ENCODE peak calls at places on chromosomes 16 and 17, in seven cellular contexts. One of them, this sample, is unnamed.

GRCh38 chr17:8105957-8106398 is 12.3 kb downstream of the ALOXE3 start:
- DNase-seq in right cardiac atrium: no peak
- DNase-seq in A549: no peak
- DNase-seq in GM04503: no peak
- DNase-seq in activated B cell treated with CpG ODN at 0.5 μM for 24 hours: no peak
- DNase-seq in bronchial epithelial cell: peak
- DNase-seq in AG20443: no peak
- DNase-seq in this sample: no peak

GRCh38 chr16:69270395-69270794 is 40.8 kb upstream of the VPS4A start:
- DNase-seq in GM04503: no peak
- DNase-seq in AG20443: no peak
- DNase-seq in bronchial epithelial cell: no peak
- DNase-seq in activated B cell treated with CpG ODN at 0.5 μM for 24 hours: no peak
- DNase-seq in right cardiac atrium: no peak
- DNase-seq in A549: no peak
- DNase-seq in this sample: no peak

GRCh38 chr17:78921437-78921971 is 3.7 kb downstream of the TIMP2 start:
- DNase-seq in bronchial epithelial cell: no peak
- DNase-seq in right cardiac atrium: peak
- DNase-seq in A549: no peak
- DNase-seq in AG20443: no peak
- DNase-seq in GM04503: no peak
- DNase-seq in activated B cell treated with CpG ODN at 0.5 μM for 24 hours: no peak
- DNase-seq in this sample: no peak

GRCh38 chr16:23803591-23804123 is 32.1 kb upstream of the PRKCB start:
- DNase-seq in bronchial epithelial cell: peak
- DNase-seq in GM04503: no peak
- DNase-seq in A549: peak
- DNase-seq in right cardiac atrium: peak
- DNase-seq in activated B cell treated with CpG ODN at 0.5 μM for 24 hours: peak
- DNase-seq in AG20443: peak
- DNase-seq in this sample: no peak

GRCh38 chr16:69566437-69567030 is 768 bp downstream of the NFAT5 start:
- DNase-seq in bronchial epithelial cell: peak
- DNase-seq in right cardiac atrium: peak
- DNase-seq in AG20443: peak
- DNase-seq in GM04503: peak
- DNase-seq in A549: peak
- DNase-seq in activated B cell treated with CpG ODN at 0.5 μM for 24 hours: no peak
- DNase-seq in this sample: no peak

GRCh38 chr16:72985148-72985882 is 62.6 kb downstream of the ZFHX3 start:
- DNase-seq in AG20443: peak
- DNase-seq in activated B cell treated with CpG ODN at 0.5 μM for 24 hours: no peak
- DNase-seq in bronchial epithelial cell: no peak
- DNase-seq in A549: no peak
- DNase-seq in GM04503: peak
- DNase-seq in right cardiac atrium: peak
- DNase-seq in this sample: no peak

GRCh38 chr17:77927777-77928518 is 30.6 kb upstream of the TNRC6C start:
- DNase-seq in AG20443: no peak
- DNase-seq in activated B cell treated with CpG ODN at 0.5 μM for 24 hours: no peak
- DNase-seq in bronchial epithelial cell: no peak
- DNase-seq in right cardiac atrium: no peak
- DNase-seq in A549: no peak
- DNase-seq in GM04503: no peak
- DNase-seq in this sample: no peak

GRCh38 chr16:26505501-26505900 is 561.2 kb upstream of the C16orf82 start:
- DNase-seq in AG20443: no peak
- DNase-seq in A549: no peak
- DNase-seq in bronchial epithelial cell: no peak
- DNase-seq in GM04503: no peak
- DNase-seq in right cardiac atrium: no peak
- DNase-seq in activated B cell treated with CpG ODN at 0.5 μM for 24 hours: no peak
- DNase-seq in this sample: no peak

GRCh38 chr17:49106366-49107210 is 26.0 kb upstream of the B4GALNT2 start:
- DNase-seq in GM04503: no peak
- DNase-seq in right cardiac atrium: no peak
- DNase-seq in bronchial epithelial cell: peak
- DNase-seq in AG20443: peak
- DNase-seq in A549: peak
- DNase-seq in activated B cell treated with CpG ODN at 0.5 μM for 24 hours: no peak
- DNase-seq in this sample: no peak

GRCh38 chr17:58317421-58318064 is 11.1 kb downstream of the TSPOAP1 start:
- DNase-seq in bronchial epithelial cell: peak
- DNase-seq in AG20443: peak
- DNase-seq in right cardiac atrium: no peak
- DNase-seq in activated B cell treated with CpG ODN at 0.5 μM for 24 hours: peak
- DNase-seq in GM04503: peak
- DNase-seq in A549: peak
- DNase-seq in this sample: peak

GRCh38 chr16:89201467-89202377 is 1.4 kb upstream of the SLC22A31 start:
- DNase-seq in GM04503: no peak
- DNase-seq in AG20443: peak
- DNase-seq in A549: peak
- DNase-seq in activated B cell treated with CpG ODN at 0.5 μM for 24 hours: peak
- DNase-seq in right cardiac atrium: peak
- DNase-seq in bronchial epithelial cell: peak
- DNase-seq in this sample: peak

GRCh38 chr17:6536566-6537065 is 19.7 kb downstream of the PITPNM3 start:
- DNase-seq in right cardiac atrium: no peak
- DNase-seq in bronchial epithelial cell: no peak
- DNase-seq in AG20443: no peak
- DNase-seq in GM04503: no peak
- DNase-seq in activated B cell treated with CpG ODN at 0.5 μM for 24 hours: no peak
- DNase-seq in A549: no peak
- DNase-seq in this sample: no peak

GRCh38 chr17:12282056-12282455 is 261.4 kb downstream of the MAP2K4 start:
- DNase-seq in AG20443: peak
- DNase-seq in bronchial epithelial cell: peak
- DNase-seq in activated B cell treated with CpG ODN at 0.5 μM for 24 hours: no peak
- DNase-seq in right cardiac atrium: no peak
- DNase-seq in GM04503: no peak
- DNase-seq in A549: peak
- DNase-seq in this sample: no peak

GRCh38 chr17:41307647-41308046 is 1.5 kb downstream of the KRTAP16-1 start:
- DNase-seq in right cardiac atrium: no peak
- DNase-seq in activated B cell treated with CpG ODN at 0.5 μM for 24 hours: no peak
- DNase-seq in AG20443: no peak
- DNase-seq in A549: no peak
- DNase-seq in bronchial epithelial cell: no peak
- DNase-seq in GM04503: no peak
- DNase-seq in this sample: no peak

This sample was measured in NCI-H774.